ENCODE peak calls at places on chromosomes 1 and 21, in five cellular contexts. One of them, this sample, is unnamed.

GRCh38 chr1:243883551-243883950 is 33.5 kb upstream of the AKT3 start:
- DNase-seq in cardiac fibroblast: peak
- DNase-seq in hepatocyte: no peak
- DNase-seq in GM23338: no peak
- DNase-seq in stimulated activated CD4-positive, alpha-beta T cell treated with anti-CD3 and anti-CD28 coated beads, TNF-alpha, amount 100 ng/mL, for 24 hours: no peak
- DNase-seq in this sample: no peak

GRCh38 chr1:241250465-241250864 is 106.5 kb downstream of the RGS7 start:
- DNase-seq in cardiac fibroblast: no peak
- DNase-seq in hepatocyte: peak
- DNase-seq in GM23338: no peak
- DNase-seq in stimulated activated CD4-positive, alpha-beta T cell treated with anti-CD3 and anti-CD28 coated beads, TNF-alpha, amount 100 ng/mL, for 24 hours: no peak
- DNase-seq in this sample: no peak

GRCh38 chr1:2556277-2557145 is at the start of gene TNFRSF14:
- DNase-seq in cardiac fibroblast: peak
- DNase-seq in hepatocyte: peak
- DNase-seq in GM23338: no peak
- DNase-seq in stimulated activated CD4-positive, alpha-beta T cell treated with anti-CD3 and anti-CD28 coated beads, TNF-alpha, amount 100 ng/mL, for 24 hours: peak
- DNase-seq in this sample: peak

GRCh38 chr1:88731475-88731874 is 47.4 kb downstream of the PKN2 start:
- DNase-seq in cardiac fibroblast: peak
- DNase-seq in hepatocyte: peak
- DNase-seq in GM23338: no peak
- DNase-seq in stimulated activated CD4-positive, alpha-beta T cell treated with anti-CD3 and anti-CD28 coated beads, TNF-alpha, amount 100 ng/mL, for 24 hours: no peak
- DNase-seq in this sample: peak

GRCh38 chr1:23168462-23169218 is at the start of gene LUZP1:
- DNase-seq in cardiac fibroblast: peak
- DNase-seq in hepatocyte: peak
- DNase-seq in GM23338: peak
- DNase-seq in stimulated activated CD4-positive, alpha-beta T cell treated with anti-CD3 and anti-CD28 coated beads, TNF-alpha, amount 100 ng/mL, for 24 hours: peak
- DNase-seq in this sample: peak

GRCh38 chr1:226981838-226982237 is 41.7 kb downstream of the COQ8A start:
- DNase-seq in cardiac fibroblast: no peak
- DNase-seq in hepatocyte: no peak
- DNase-seq in GM23338: no peak
- DNase-seq in stimulated activated CD4-positive, alpha-beta T cell treated with anti-CD3 and anti-CD28 coated beads, TNF-alpha, amount 100 ng/mL, for 24 hours: no peak
- DNase-seq in this sample: no peak

GRCh38 chr21:28793043-28793442 is 199.6 kb downstream of the LTN1 start:
- DNase-seq in cardiac fibroblast: peak
- DNase-seq in hepatocyte: peak
- DNase-seq in GM23338: peak
- DNase-seq in stimulated activated CD4-positive, alpha-beta T cell treated with anti-CD3 and anti-CD28 coated beads, TNF-alpha, amount 100 ng/mL, for 24 hours: no peak
- DNase-seq in this sample: no peak

GRCh38 chr1:80248886-80249285 is 1242.4 kb upstream of the ADGRL4 start:
- DNase-seq in cardiac fibroblast: peak
- DNase-seq in hepatocyte: no peak
- DNase-seq in GM23338: no peak
- DNase-seq in stimulated activated CD4-positive, alpha-beta T cell treated with anti-CD3 and anti-CD28 coated beads, TNF-alpha, amount 100 ng/mL, for 24 hours: no peak
- DNase-seq in this sample: no peak

GRCh38 chr1:100928128-100928527 is 32.2 kb downstream of the SLC30A7 start:
- DNase-seq in cardiac fibroblast: no peak
- DNase-seq in hepatocyte: no peak
- DNase-seq in GM23338: peak
- DNase-seq in stimulated activated CD4-positive, alpha-beta T cell treated with anti-CD3 and anti-CD28 coated beads, TNF-alpha, amount 100 ng/mL, for 24 hours: no peak
- DNase-seq in this sample: peak

GRCh38 chr21:42503711-42504110 is 7.7 kb upstream of the RSPH1 start:
- DNase-seq in cardiac fibroblast: no peak
- DNase-seq in hepatocyte: no peak
- DNase-seq in GM23338: no peak
- DNase-seq in stimulated activated CD4-positive, alpha-beta T cell treated with anti-CD3 and anti-CD28 coated beads, TNF-alpha, amount 100 ng/mL, for 24 hours: no peak
- DNase-seq in this sample: no peak